ENCODE peak calls at places on chromosomes 7 and 10, in six cellular contexts. J, D, T, N, X and W are unnamed samples.

GRCh38 chr10:73814896-73815718 is 3.7 kb upstream of the NDST2 start:
- DNase-seq in J (no peak), D (no peak), T (no peak), N (no peak), X (no peak), W (no peak)

GRCh38 chr10:63120554-63120953 is 12.6 kb upstream of the NRBF2 start:
- DNase-seq in J (no peak), D (no peak), T (no peak), N (no peak), X (no peak), W (no peak)

GRCh38 chr7:121157885-121158590 is 169.5 kb downstream of the CPED1 start:
- DNase-seq in J (no peak), D (no peak), T (no peak), N (no peak), X (no peak), W (no peak)

GRCh38 chr10:133274751-133275682 is 1.7 kb downstream of the ADAM8 start:
- DNase-seq in J (no peak), D (no peak), T (no peak), N (peak; percentile 75), X (no peak), W (no peak)

GRCh38 chr10:85458274-85458673 is 908.3 kb downstream of the GRID1 start:
- DNase-seq in J (no peak), D (no peak), T (no peak), N (no peak), X (no peak), W (no peak)

GRCh38 chr10:114714281-114714741 is 56.2 kb upstream of the ABLIM1 start:
- DNase-seq in J (peak; percentile 71), D (no peak), T (peak; percentile 93), N (no peak), X (no peak), W (no peak)

GRCh38 chr7:64890761-64891666 is 12.1 kb upstream of the ZNF273 start:
- DNase-seq in J (no peak), D (no peak), T (no peak), N (no peak), X (no peak), W (no peak)

GRCh38 chr7:3283130-3283704 is 17.8 kb upstream of the SDK1 start:
- DNase-seq in J (no peak), D (no peak), T (no peak), N (no peak), X (no peak), W (no peak)

GRCh38 chr7:24982917-24983316 is 2.9 kb upstream of the OSBPL3 start:
- DNase-seq in J (no peak), D (no peak), T (no peak), N (no peak), X (no peak), W (no peak)

GRCh38 chr10:107032700-107033401 is 131.7 kb downstream of the SORCS1 start:
- DNase-seq in J (no peak), D (no peak), T (no peak), N (no peak), X (no peak), W (no peak)

GRCh38 chr7:42045961-42046360 is 191.0 kb downstream of the GLI3 start:
- DNase-seq in J (no peak), D (no peak), T (no peak), N (no peak), X (no peak), W (no peak)

GRCh38 chr7:157235357-157236018 is 96.8 kb downstream of the UBE3C start:
- DNase-seq in J (no peak), D (no peak), T (peak; percentile 29), N (no peak), X (no peak), W (no peak)

GRCh38 chr7:91922857-91923256 is 17.8 kb upstream of the AKAP9 start:
- DNase-seq in J (no peak), D (no peak), T (no peak), N (no peak), X (no peak), W (no peak)

GRCh38 chr7:28408105-28408973 is 4.0 kb upstream of the CREB5 start:
- DNase-seq in J (no peak), D (no peak), T (no peak), N (no peak), X (peak; percentile 19), W (no peak)

GRCh38 chr7:116075351-116076145 is 45.0 kb upstream of the TFEC start:
- DNase-seq in J (no peak), D (peak; percentile 47), T (no peak), N (no peak), X (no peak), W (no peak)

GRCh38 chr7:36281945-36282727 is 107.5 kb upstream of the ANLN start:
- DNase-seq in J (no peak), D (no peak), T (no peak), N (no peak), X (no peak), W (no peak)

GRCh38 chr10:17406036-17406834 is 48.2 kb downstream of the ST8SIA6 start:
- DNase-seq in J (peak; percentile 38), D (no peak), T (no peak), N (no peak), X (no peak), W (no peak)

GRCh38 chr10:80177781-80178636 is 27.3 kb downstream of the ANXA11 start:
- DNase-seq in J (no peak), D (no peak), T (no peak), N (no peak), X (no peak), W (no peak)
- H3K4me1 ChIP-seq in J (peaks cover 5% of the 10 kb centered on the region), D (peaks cover 42% of the 10 kb centered on the region), T (no peaks in the 10 kb centered on the region), N (peaks cover 49% of the 10 kb centered on the region), X (peaks cover 4% of the 10 kb centered on the region), W (peaks cover 18% of the 10 kb centered on the region)

DNA sequence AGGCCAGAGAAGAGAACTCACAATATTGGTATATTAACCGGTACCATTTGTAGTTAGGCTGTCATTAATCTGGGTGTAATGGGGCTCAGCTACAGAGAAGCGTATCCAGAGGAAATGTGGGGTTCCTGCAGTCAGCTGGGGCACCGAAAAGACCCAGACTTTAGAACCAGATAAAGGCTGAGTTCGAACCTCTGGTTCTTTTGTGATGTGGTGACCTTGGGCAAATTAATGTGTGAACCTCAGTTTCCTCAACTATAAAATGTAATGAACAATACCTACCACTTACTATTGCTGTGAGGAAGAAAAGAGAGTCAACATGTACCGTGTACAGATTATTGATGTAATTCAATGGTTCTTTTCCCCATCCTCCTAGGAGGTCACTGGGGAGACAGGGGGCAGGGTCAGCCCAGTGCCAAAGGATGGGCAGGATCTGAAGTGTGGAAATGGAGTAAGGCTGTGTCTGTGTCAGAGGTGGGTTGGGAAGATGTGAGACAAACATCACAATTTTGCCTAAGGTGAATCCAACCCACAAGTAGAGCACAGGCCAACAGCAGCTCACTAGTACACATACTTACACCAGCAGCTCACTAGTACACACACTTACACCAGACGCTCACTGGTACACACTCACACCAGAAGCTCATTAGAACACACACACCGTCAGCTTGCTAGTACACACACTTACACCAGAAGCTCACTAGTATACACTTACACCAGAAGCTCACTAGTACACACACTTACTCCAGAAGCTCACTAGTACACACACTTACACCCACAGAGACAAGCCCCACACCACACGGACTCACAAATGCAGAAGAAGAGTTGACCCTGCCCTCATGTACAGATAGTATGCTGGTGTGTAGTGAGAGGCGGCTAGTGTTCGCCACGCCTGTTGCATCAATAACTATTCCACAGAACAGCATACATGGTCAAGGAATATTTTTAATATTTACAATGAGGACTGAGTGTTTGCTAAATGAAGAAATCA is 28.0 kb downstream of the PRSS2 start:
- DNase-seq in J (no peak), D (no peak), T (no peak), N (peak; percentile 77), X (no peak), W (no peak)
- H3K4me3 ChIP-seq in J (no peak overlapping the region), D (peak overlapping the region; percentile 47), T (no peak overlapping the region), N (peak overlapping the region; percentile 81), X (no peak overlapping the region), W (no peak overlapping the region)

GRCh38 chr10:72323108-72323932 is 31.4 kb downstream of the DNAJB12 start:
- DNase-seq in J (no peak), D (no peak), T (no peak), N (no peak), X (no peak), W (no peak)
- H3K4me1 ChIP-seq in J (peaks cover 20% of the 10 kb centered on the region), D (peaks cover 64% of the 10 kb centered on the region), T (peaks cover 60% of the 10 kb centered on the region), N (peaks cover 76% of the 10 kb centered on the region), X (peaks cover 28% of the 10 kb centered on the region), W (no peaks in the 10 kb centered on the region)

GRCh38 chr10:86955501-86956194 is 1.8 kb downstream of the MMRN2 start:
- DNase-seq in J (no peak), D (no peak), T (peak; percentile 38), N (no peak), X (no peak), W (peak; percentile 72)
- H3K4me3 ChIP-seq in J (no peak overlapping the region), D (peak overlapping the region; percentile 42), T (peak overlapping the region; percentile 65), N (no peak overlapping the region), X (peak overlapping the region; percentile 5), W (peak overlapping the region; percentile 20)

GRCh38 chr7:22419488-22419887 is 62.5 kb upstream of the RAPGEF5 start:
- DNase-seq in J (no peak), D (no peak), T (no peak), N (no peak), X (no peak), W (no peak)
- H3K4me1 ChIP-seq in J (no peaks in the 10 kb centered on the region), D (no peaks in the 10 kb centered on the region), T (peaks cover 26% of the 10 kb centered on the region), N (no peaks in the 10 kb centered on the region), X (no peaks in the 10 kb centered on the region), W (no peaks in the 10 kb centered on the region)

GRCh38 chr10:118343549-118343948 is 1.4 kb upstream of the FAM204A start:
- DNase-seq in J (no peak), D (no peak), T (no peak), N (no peak), X (no peak), W (no peak)
- H3K4me3 ChIP-seq in J (no peak overlapping the region), D (no peak overlapping the region), T (no peak overlapping the region), N (no peak overlapping the region), X (no peak overlapping the region), W (no peak overlapping the region)